ENCODE peak calls at places on chromosomes 5 and 9, in four cellular contexts. One of them, this sample, is unnamed.

GRCh38 chr5:111857067-111857466 is 100.1 kb upstream of the NREP start:
- DNase-seq in A549: no peak
- DNase-seq in GM12892: no peak
- DNase-seq in prostate gland: no peak
- DNase-seq in this sample: no peak

GRCh38 chr9:1804128-1804865 is 210.8 kb upstream of the SMARCA2 start:
- DNase-seq in prostate gland: no peak
- DNase-seq in GM12892: no peak
- DNase-seq in A549: no peak
- DNase-seq in this sample: no peak

GRCh38 chr5:66966439-66966838 is 230.2 kb downstream of the CD180 start:
- DNase-seq in A549: peak
- DNase-seq in prostate gland: no peak
- DNase-seq in GM12892: no peak
- DNase-seq in this sample: no peak

GRCh38 chr9:27125030-27125429 is 16.0 kb downstream of the TEK start:
- DNase-seq in A549: peak
- DNase-seq in GM12892: no peak
- DNase-seq in prostate gland: peak
- DNase-seq in this sample: no peak

GRCh38 chr5:14414615-14415515 is 166.7 kb upstream of the OTULINL start:
- DNase-seq in A549: no peak
- DNase-seq in prostate gland: no peak
- DNase-seq in GM12892: no peak
- DNase-seq in this sample: no peak

GRCh38 chr9:134720136-134720753 is 78.6 kb downstream of the COL5A1 start:
- DNase-seq in GM12892: no peak
- DNase-seq in A549: no peak
- DNase-seq in prostate gland: no peak
- DNase-seq in this sample: no peak

GRCh38 chr9:120236596-120236995 is 343.4 kb downstream of the CDK5RAP2 start:
- DNase-seq in GM12892: no peak
- DNase-seq in prostate gland: no peak
- DNase-seq in A549: no peak
- DNase-seq in this sample: no peak

GRCh38 chr9:265209-265900 is 50.7 kb downstream of the DOCK8 start:
- DNase-seq in GM12892: no peak
- DNase-seq in prostate gland: no peak
- DNase-seq in A549: no peak
- DNase-seq in this sample: no peak

GRCh38 chr9:22919423-22919822 is 472.8 kb downstream of the DMRTA1 start:
- DNase-seq in A549: no peak
- DNase-seq in prostate gland: no peak
- DNase-seq in GM12892: no peak
- DNase-seq in this sample: no peak

GRCh38 chr9:113579270-113580040 is 115.9 kb downstream of the RGS3 start:
- DNase-seq in GM12892: no peak
- DNase-seq in A549: no peak
- DNase-seq in prostate gland: no peak
- DNase-seq in this sample: no peak

DNA sequence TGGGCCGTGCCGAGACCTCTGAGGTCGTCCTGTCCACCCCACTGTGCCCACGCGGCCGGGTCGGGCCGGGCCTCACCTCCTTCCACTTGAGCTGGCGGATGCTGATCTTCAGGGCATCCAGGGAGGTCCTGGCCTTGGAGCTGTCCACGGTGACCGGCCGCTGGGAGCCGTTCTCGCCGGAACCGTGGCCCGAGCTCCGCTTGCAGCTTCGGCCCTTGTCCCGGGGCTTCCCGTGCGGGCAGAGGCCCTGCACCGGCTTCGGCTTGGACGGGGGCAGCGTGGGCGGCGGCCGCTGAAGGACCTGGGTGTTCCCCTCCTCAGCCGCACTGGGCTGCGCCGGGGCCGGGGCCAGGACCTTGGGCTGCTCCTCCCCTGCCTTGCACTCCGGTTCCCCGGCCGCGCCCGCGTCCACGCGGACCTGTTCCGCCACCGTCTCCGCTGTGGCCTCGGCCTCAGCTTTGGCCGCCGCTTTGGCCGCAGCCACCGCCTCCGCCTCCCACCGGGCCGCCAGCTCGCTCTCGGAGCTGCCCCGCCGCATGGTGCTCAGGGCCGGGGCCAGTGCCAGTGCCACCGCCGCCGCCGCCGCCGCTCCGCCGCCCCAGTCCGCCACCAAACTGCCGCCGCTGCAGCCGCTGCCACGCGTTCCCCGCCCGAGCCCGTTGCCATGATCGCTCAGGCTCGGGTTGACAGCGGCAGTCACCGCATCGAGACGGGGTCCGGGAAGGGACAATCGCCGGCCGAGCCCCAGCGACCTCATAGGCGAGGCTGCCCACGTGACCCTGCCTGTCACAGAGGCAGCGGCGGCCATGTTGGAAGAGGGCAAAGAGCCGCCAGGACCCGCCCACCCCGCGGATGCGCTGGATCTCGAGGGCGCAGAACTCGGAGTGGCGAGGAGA is at the start of gene TTLL11:
- DNase-seq in A549: peak
- DNase-seq in GM12892: peak
- DNase-seq in prostate gland: peak
- DNase-seq in this sample: peak
- TF ChIP-seq POLR2A in A549: peak
- TF ChIP-seq POLR2A in GM12892: peak
- TF ChIP-seq POLR2A in prostate gland: peak
- TF ChIP-seq POLR2A in this sample: no peak

GRCh38 chr9:68426755-68427154 is 70.3 kb downstream of the PGM5 start:
- DNase-seq in A549: no peak
- DNase-seq in GM12892: no peak
- DNase-seq in prostate gland: no peak
- DNase-seq in this sample: no peak
- TF ChIP-seq POLR2A in A549: no peak
- TF ChIP-seq POLR2A in GM12892: no peak
- TF ChIP-seq POLR2A in prostate gland: no peak
- TF ChIP-seq POLR2A in this sample: no peak

DNA sequence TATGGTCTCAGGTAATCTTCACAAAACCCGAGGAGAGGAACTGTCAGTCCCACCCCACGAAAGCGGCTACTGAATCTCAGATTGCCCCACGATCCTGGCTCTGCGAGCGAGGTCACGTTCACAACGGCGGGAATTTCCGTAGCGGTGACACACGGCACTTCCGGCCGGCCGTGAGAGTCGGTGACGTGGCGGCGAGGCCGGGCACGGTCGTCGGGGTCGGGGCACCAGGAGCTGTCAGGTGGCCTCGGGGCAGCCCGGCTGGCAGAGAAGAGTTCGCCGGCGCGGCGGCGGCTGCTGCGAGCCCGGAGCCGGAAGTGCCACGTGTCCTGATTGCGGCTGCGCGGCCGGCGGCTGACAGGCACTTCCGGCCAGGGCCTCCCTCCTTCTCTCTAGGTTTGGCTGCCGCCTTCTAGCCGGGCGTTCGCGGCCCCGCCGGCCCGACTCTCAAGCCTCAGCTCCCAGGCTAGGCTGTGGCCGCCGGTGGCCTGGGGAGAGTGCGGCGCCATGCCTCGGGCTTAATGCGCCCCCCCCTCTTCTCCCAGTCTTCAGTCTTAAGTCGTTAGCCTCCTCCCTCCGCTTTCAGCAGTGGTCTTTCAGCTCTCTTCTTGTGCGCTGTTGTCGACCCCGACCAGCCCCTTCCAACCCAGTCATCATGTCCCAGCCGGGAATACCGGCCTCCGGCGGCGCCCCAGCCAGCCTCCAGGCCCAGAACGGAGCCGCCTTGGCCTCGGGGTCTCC is at the start of gene SEC24A:
- DNase-seq in GM12892: peak
- DNase-seq in prostate gland: peak
- DNase-seq in A549: peak
- DNase-seq in this sample: peak
- TF ChIP-seq POLR2A in GM12892: peak
- TF ChIP-seq POLR2A in prostate gland: peak
- TF ChIP-seq POLR2A in A549: peak
- TF ChIP-seq POLR2A in this sample: peak

DNA sequence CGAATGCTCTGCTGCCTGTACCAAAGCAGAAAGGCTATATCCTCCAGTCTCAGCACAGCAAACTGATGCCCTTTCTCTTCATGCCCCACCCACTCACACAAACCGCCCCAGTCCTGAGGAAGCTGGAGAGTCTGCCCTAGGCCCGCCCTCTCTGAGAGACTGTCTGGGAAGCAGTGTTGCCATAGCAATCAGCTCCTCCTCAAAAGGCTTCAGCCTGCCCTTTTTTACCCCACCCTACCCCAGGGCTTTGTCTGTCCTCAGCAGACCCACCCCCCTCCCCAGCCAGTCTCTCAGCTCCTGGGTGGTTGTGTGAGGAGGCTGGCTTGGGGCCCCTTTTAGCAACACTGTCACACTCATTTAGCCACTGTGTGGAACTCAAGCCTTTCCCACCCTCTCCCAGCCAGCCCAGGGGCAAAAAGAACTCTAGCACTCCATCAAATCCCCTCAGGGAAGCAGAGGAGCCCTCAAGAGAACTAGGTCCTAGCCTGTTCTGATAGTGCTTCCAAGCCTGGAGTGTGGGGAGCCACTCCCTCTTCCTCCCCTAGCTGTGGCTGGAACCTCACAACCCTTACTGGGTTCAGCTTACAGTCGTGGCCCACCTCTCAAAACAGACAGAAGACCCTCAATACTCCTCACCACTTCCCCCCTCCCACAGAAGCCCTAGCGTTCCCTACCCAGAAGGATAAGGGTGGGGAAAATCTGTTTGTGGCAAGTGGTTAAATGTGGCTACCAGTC is 1.4 kb downstream of the ATOSB start:
- DNase-seq in prostate gland: peak
- DNase-seq in GM12892: no peak
- DNase-seq in A549: peak
- DNase-seq in this sample: peak
- TF ChIP-seq POLR2A in prostate gland: peak
- TF ChIP-seq POLR2A in GM12892: no peak
- TF ChIP-seq POLR2A in A549: no peak
- TF ChIP-seq POLR2A in this sample: peak

DNA sequence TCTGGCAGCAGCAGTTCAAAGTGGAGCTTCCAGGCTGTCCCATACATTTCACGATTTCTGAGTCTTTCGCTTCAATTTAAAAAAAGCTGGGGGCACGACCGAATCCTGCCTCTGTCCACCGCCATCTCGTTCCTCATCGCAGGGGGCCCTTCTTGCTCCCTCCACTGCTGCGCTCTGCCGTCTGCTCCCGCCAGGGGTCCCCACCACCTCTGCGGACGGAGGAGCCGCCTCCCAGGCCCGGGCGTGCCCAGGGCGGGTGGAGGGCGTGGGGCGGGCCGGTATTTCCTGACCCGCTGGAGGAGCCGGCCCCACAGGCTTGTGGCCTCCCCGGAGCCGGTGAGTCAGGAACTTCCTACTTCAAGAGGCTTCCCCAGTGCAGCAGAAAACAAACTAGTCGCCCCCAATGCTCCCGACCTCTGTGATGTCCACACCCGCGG is 50.4 kb downstream of the USP20 start:
- DNase-seq in GM12892: peak
- DNase-seq in A549: peak
- DNase-seq in prostate gland: peak
- DNase-seq in this sample: peak
- TF ChIP-seq POLR2A in GM12892: peak
- TF ChIP-seq POLR2A in A549: peak
- TF ChIP-seq POLR2A in prostate gland: peak
- TF ChIP-seq POLR2A in this sample: no peak

GRCh38 chr9:104774831-104775573 is 11.1 kb downstream of the NIPSNAP3B start:
- DNase-seq in prostate gland: no peak
- DNase-seq in A549: no peak
- DNase-seq in GM12892: peak
- DNase-seq in this sample: no peak
- TF ChIP-seq POLR2A in prostate gland: no peak
- TF ChIP-seq POLR2A in A549: no peak
- TF ChIP-seq POLR2A in GM12892: peak
- TF ChIP-seq POLR2A in this sample: no peak

GRCh38 chr5:132463808-132464154 is 26.8 kb downstream of the IRF1 start:
- DNase-seq in A549: no peak
- DNase-seq in prostate gland: no peak
- DNase-seq in GM12892: no peak
- DNase-seq in this sample: no peak

GRCh38 chr5:132464155-132464939 is 26.2 kb downstream of the IRF1 start:
- DNase-seq in GM12892: no peak
- DNase-seq in prostate gland: no peak
- DNase-seq in A549: no peak
- DNase-seq in this sample: no peak

GRCh38 chr5:132461235-132461634 is 29.3 kb downstream of the IRF1 start:
- DNase-seq in GM12892: no peak
- DNase-seq in A549: no peak
- DNase-seq in prostate gland: no peak
- DNase-seq in this sample: no peak

GRCh38 chr5:132461671-132462070 is 28.9 kb downstream of the IRF1 start:
- DNase-seq in prostate gland: no peak
- DNase-seq in GM12892: no peak
- DNase-seq in A549: no peak
- DNase-seq in this sample: no peak

GRCh38 chr5:132462856-132463745 is 27.5 kb downstream of the IRF1 start:
- DNase-seq in A549: no peak
- DNase-seq in prostate gland: no peak
- DNase-seq in GM12892: no peak
- DNase-seq in this sample: no peak
- TF ChIP-seq POLR2A in A549: no peak
- TF ChIP-seq POLR2A in prostate gland: no peak
- TF ChIP-seq POLR2A in GM12892: no peak
- TF ChIP-seq POLR2A in this sample: no peak

GRCh38 chr5:150376799-150377771 is 19.6 kb downstream of the TCOF1 start:
- DNase-seq in A549: no peak
- DNase-seq in GM12892: no peak
- DNase-seq in prostate gland: no peak
- DNase-seq in this sample: no peak

GRCh38 chr5:150372626-150373025 is 15.1 kb downstream of the TCOF1 start:
- DNase-seq in prostate gland: no peak
- DNase-seq in GM12892: no peak
- DNase-seq in A549: no peak
- DNase-seq in this sample: no peak

GRCh38 chr5:150374651-150375050 is 17.2 kb downstream of the TCOF1 start:
- DNase-seq in GM12892: no peak
- DNase-seq in A549: no peak
- DNase-seq in prostate gland: no peak
- DNase-seq in this sample: no peak

DNA sequence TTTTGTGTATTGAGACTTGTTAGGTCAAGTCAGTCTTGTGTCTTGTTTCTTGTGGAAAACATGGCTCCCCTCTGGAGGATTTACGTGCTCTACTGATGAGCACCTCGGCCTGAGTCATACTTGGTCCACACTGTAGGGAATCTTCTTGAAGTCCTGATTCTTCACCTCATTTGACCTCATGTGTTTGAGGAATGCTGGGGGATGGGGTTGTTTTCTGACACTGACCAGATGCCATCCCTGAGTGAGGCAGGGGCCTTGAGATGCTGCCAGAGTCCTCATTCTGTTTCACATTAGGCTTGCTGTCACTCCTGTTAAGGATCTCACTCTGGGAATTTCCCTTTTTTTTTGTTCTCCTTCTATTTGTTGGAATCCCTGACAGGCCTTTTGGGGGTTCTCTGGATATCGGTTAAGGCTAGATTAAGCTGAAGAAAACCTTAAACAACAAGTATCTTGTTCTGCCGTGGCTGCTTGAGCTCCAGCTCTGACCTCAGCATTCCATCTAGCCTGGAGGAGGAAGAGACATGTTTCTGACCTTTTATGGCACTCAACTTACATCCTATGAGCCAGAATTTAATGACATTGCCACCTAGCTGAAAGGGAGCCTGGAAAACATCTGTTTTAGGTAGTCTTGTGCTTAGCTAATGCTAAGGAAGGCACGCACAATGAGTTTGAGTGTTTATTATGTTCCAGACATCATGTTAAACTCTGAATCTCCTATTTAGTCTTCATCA is 20.6 kb downstream of the TCOF1 start:
- DNase-seq in prostate gland: no peak
- DNase-seq in A549: peak
- DNase-seq in GM12892: no peak
- DNase-seq in this sample: no peak
- TF ChIP-seq POLR2A in prostate gland: no peak
- TF ChIP-seq POLR2A in A549: no peak
- TF ChIP-seq POLR2A in GM12892: no peak
- TF ChIP-seq POLR2A in this sample: no peak

This sample was measured in tibial nerve.